ENCODE peak calls at places on chromosomes 2 and 18, in four cellular contexts. One of them, this sample, is unnamed.

GRCh38 chr2:55364189-55365055 is 55.2 kb downstream of the CCDC88A start:
- DNase-seq in breast epithelium: peak
- DNase-seq in A549: peak
- DNase-seq in HL-60: no peak
- DNase-seq in this sample: peak

GRCh38 chr2:45728458-45728942 is 77.0 kb downstream of the PRKCE start:
- DNase-seq in A549: no peak
- DNase-seq in breast epithelium: no peak
- DNase-seq in HL-60: no peak
- DNase-seq in this sample: no peak

GRCh38 chr2:119234021-119235019 is 10.7 kb downstream of the STEAP3 start:
- DNase-seq in HL-60: peak
- DNase-seq in breast epithelium: no peak
- DNase-seq in A549: no peak
- DNase-seq in this sample: peak

GRCh38 chr18:22391571-22392359 is 25.9 kb downstream of the CTAGE1 start:
- DNase-seq in A549: no peak
- DNase-seq in HL-60: no peak
- DNase-seq in breast epithelium: peak
- DNase-seq in this sample: peak

GRCh38 chr2:215680605-215681598 is 245.0 kb upstream of the FN1 start:
- DNase-seq in breast epithelium: peak
- DNase-seq in A549: no peak
- DNase-seq in HL-60: peak
- DNase-seq in this sample: no peak

GRCh38 chr2:179313057-179313456 is 48.4 kb upstream of the SESTD1 start:
- DNase-seq in A549: no peak
- DNase-seq in breast epithelium: no peak
- DNase-seq in HL-60: no peak
- DNase-seq in this sample: no peak

GRCh38 chr2:70360661-70361316 is 58.9 kb upstream of the FAM136A start:
- DNase-seq in breast epithelium: no peak
- DNase-seq in HL-60: no peak
- DNase-seq in A549: no peak
- DNase-seq in this sample: no peak

GRCh38 chr2:12120281-12121150 is 374.1 kb downstream of the LPIN1 start:
- DNase-seq in breast epithelium: no peak
- DNase-seq in A549: no peak
- DNase-seq in HL-60: no peak
- DNase-seq in this sample: peak

GRCh38 chr2:63272560-63272959 is 221.9 kb downstream of the OTX1 start:
- DNase-seq in A549: no peak
- DNase-seq in breast epithelium: no peak
- DNase-seq in HL-60: no peak
- DNase-seq in this sample: no peak

GRCh38 chr2:168155036-168155435 is 92.4 kb downstream of the STK39 start:
- DNase-seq in breast epithelium: no peak
- DNase-seq in A549: no peak
- DNase-seq in HL-60: no peak
- DNase-seq in this sample: peak

GRCh38 chr2:235685024-235685721 is 191.3 kb downstream of the AGAP1 start:
- DNase-seq in breast epithelium: no peak
- DNase-seq in HL-60: no peak
- DNase-seq in A549: no peak
- DNase-seq in this sample: peak

GRCh38 chr2:89763254-89763580 is 1071.7 kb downstream of the RPIA start:
- DNase-seq in HL-60: no peak
- DNase-seq in breast epithelium: no peak
- DNase-seq in A549: no peak
- DNase-seq in this sample: no peak

GRCh38 chr2:122136071-122136470 is 380.6 kb downstream of the TSN start:
- DNase-seq in HL-60: peak
- DNase-seq in A549: peak
- DNase-seq in breast epithelium: no peak
- DNase-seq in this sample: peak

GRCh38 chr2:47907097-47907781 is 941 bp upstream of the FBXO11 start:
- DNase-seq in breast epithelium: peak
- DNase-seq in A549: no peak
- DNase-seq in HL-60: peak
- DNase-seq in this sample: peak

GRCh38 chr2:238564286-238564920 is 137.7 kb downstream of the ASB1 start:
- DNase-seq in HL-60: no peak
- DNase-seq in A549: no peak
- DNase-seq in breast epithelium: no peak
- DNase-seq in this sample: no peak

GRCh38 chr2:223735659-223736244 is 101.6 kb downstream of the AP1S3 start:
- DNase-seq in breast epithelium: no peak
- DNase-seq in A549: no peak
- DNase-seq in HL-60: no peak
- DNase-seq in this sample: peak

GRCh38 chr2:27379840-27380625 is 501 bp downstream of the ZNF513 start:
- DNase-seq in A549: no peak
- DNase-seq in HL-60: peak
- DNase-seq in breast epithelium: no peak
- DNase-seq in this sample: peak

GRCh38 chr2:67840460-67841068 is 222.2 kb downstream of the C1D start:
- DNase-seq in breast epithelium: peak
- DNase-seq in A549: peak
- DNase-seq in HL-60: peak
- DNase-seq in this sample: peak

GRCh38 chr2:231364961-231365810 is 30.3 kb upstream of the B3GNT7 start:
- DNase-seq in A549: peak
- DNase-seq in HL-60: no peak
- DNase-seq in breast epithelium: no peak
- DNase-seq in this sample: no peak

GRCh38 chr2:61967262-61967661 is 61.8 kb downstream of the COMMD1 start:
- DNase-seq in breast epithelium: no peak
- DNase-seq in HL-60: no peak
- DNase-seq in A549: no peak
- DNase-seq in this sample: peak

GRCh38 chr2:61969376-61969775 is 63.9 kb downstream of the COMMD1 start:
- DNase-seq in breast epithelium: no peak
- DNase-seq in A549: no peak
- DNase-seq in HL-60: no peak
- DNase-seq in this sample: no peak

GRCh38 chr2:61966087-61966727 is 60.7 kb downstream of the COMMD1 start:
- DNase-seq in breast epithelium: no peak
- DNase-seq in HL-60: no peak
- DNase-seq in A549: no peak
- DNase-seq in this sample: no peak

DNA sequence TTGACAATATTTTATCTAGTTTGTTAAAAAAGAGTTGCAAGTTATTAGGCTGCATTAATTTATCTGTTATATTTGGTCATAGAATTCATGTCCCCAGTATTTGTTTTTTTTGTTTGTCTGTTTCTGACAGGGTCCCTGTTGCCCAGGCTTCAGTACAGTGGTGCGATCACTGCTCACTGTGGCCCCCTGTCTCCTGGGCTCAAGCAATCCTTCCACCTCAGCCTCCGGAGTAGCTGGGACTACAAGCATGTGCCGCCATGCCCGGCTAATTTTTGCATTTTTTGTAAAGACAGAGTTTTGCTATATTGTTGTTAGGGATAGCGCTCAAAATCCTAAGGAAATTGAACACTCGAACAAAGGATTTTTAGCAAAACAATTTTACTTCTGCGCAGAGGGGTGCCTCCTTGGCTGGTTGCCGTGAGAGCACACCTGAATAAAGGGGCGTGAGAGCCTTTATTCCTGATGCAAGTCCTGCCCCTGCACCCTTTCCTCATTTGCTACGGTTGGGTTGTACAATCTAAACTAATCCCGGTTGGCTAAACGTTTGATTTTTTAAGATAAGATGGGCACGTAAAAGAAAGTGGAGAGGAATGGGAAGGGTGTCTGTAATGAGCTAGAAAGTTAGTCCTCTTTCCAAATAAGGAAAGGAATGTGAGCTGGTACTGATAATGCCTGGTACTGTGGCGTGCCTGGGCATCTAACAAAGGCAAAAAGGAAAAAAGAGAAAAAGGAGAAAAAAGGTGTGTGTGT is 65.5 kb downstream of the COMMD1 start:
- DNase-seq in A549: no peak
- DNase-seq in breast epithelium: peak
- DNase-seq in HL-60: no peak
- DNase-seq in this sample: peak
- H3K27ac ChIP-seq in A549: no peak
- H3K27ac ChIP-seq in breast epithelium: peak
- H3K27ac ChIP-seq in HL-60: no peak
- H3K27ac ChIP-seq in this sample: peak

DNA sequence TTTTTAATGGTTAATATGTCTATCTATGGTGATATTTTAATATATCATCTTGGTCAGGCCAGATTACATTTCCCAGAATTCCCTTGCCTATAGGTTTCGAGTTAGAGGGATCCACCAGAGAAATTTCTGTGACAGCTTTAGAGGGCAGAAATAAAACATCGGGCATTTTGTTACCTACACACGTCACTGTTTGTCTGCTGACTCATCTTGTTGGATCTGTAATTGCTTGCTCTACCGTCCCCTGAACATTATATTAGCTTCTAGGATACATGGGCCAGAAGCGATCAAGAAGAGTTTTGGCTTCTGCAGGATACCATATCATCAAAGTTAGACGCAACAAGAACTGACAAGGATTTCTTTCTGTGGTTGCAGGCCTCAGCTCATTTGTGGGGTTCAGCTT is 795.8 kb upstream of the GCFC2 start:
- DNase-seq in HL-60: no peak
- DNase-seq in A549: no peak
- DNase-seq in breast epithelium: no peak
- DNase-seq in this sample: no peak
- TF ChIP-seq CTCF in HL-60: no peak
- TF ChIP-seq CTCF in A549: no peak
- TF ChIP-seq CTCF in breast epithelium: no peak
- TF ChIP-seq CTCF in this sample: no peak

GRCh38 chr2:200761168-200761715 is 50.5 kb upstream of the BZW1 start:
- DNase-seq in breast epithelium: no peak
- DNase-seq in HL-60: no peak
- DNase-seq in A549: no peak
- DNase-seq in this sample: no peak
- H3K27ac ChIP-seq in breast epithelium: no peak
- H3K27ac ChIP-seq in HL-60: no peak
- H3K27ac ChIP-seq in A549: peak
- H3K27ac ChIP-seq in this sample: no peak

DNA sequence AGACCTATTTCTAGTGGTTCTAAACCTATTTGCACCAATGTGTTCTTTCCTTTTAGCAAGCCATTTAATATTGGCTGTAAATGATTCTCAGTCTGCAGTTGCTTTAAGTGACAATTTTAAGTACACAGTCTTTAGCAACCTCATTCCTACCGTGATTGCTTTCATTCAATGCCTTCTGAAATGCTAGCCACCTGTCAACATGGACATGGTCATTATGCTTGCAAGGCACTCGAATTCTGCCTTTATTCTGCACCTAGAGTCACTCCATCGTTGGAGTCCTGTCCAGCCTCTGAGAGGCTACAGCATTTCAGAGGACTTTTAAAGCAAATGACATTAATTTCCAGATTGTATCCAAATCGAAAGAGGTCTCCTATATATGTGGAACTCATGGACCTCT is 115.1 kb downstream of the IRS1 start:
- DNase-seq in breast epithelium: no peak
- DNase-seq in A549: no peak
- DNase-seq in HL-60: no peak
- DNase-seq in this sample: no peak
- TF ChIP-seq CTCF in breast epithelium: no peak
- TF ChIP-seq CTCF in A549: no peak
- TF ChIP-seq CTCF in HL-60: no peak
- TF ChIP-seq CTCF in this sample: no peak

GRCh38 chr2:84832772-84833461 is 48.0 kb downstream of the TRABD2A start:
- DNase-seq in HL-60: peak
- DNase-seq in A549: no peak
- DNase-seq in breast epithelium: peak
- DNase-seq in this sample: no peak
- H3K27ac ChIP-seq in HL-60: peak
- H3K27ac ChIP-seq in A549: no peak
- H3K27ac ChIP-seq in breast epithelium: no peak
- H3K27ac ChIP-seq in this sample: no peak

DNA sequence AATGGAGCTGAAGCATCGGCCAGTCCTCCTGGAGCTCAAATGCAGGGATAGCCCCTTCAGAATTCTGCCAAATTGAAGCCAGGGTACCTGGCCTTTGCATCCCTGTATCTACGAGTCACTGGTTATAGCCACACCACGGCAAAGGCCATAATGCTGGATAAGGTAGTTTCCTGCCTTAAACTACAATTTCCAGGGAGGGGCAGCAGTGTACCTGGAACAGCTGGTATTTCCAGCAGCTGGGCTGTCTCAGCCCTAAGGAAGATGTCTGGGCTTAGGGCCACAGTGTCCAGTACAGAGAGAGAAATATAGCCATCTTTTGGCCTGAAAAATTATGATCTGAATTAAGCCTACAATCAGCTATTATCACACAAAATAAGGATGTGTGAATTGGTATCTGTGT is 180.3 kb downstream of the GCA start:
- DNase-seq in A549: no peak
- DNase-seq in HL-60: no peak
- DNase-seq in breast epithelium: no peak
- DNase-seq in this sample: no peak
- TF ChIP-seq CTCF in A549: no peak
- TF ChIP-seq CTCF in HL-60: no peak
- TF ChIP-seq CTCF in breast epithelium: no peak
- TF ChIP-seq CTCF in this sample: no peak